ENCODE peak calls at places on chromosomes 6 and 20, in ten cellular contexts. Y, D, F, X, O, N, A, K, E and S are unnamed samples.

GRCh38 chr6:14031516-14031915 is 86.1 kb upstream of the CD83 start:
- DNase-seq in Y (no peak), D (no peak), F (no peak), X (no peak), O (peak; percentile 21), N (no peak), A (no peak), K (no peak), E (no peak), S (no peak)

GRCh38 chr6:9405369-9405768 is 970.0 kb upstream of the SLC35B3 start:
- DNase-seq in Y (no peak), D (no peak), F (peak; percentile 28), X (no peak), O (no peak), N (no peak), A (no peak), K (no peak), E (no peak), S (no peak)

GRCh38 chr6:25181923-25182322 is 97.3 kb upstream of the CARMIL1 start:
- DNase-seq in Y (no peak), D (no peak), F (no peak), X (no peak), O (no peak), N (no peak), A (no peak), K (no peak), E (no peak), S (no peak)

GRCh38 chr20:1443085-1443484 is 23.6 kb downstream of the NSFL1C start:
- DNase-seq in Y (no peak), D (no peak), F (no peak), X (no peak), O (no peak), N (no peak), A (no peak), K (no peak), E (no peak), S (no peak)

GRCh38 chr6:160347259-160348208 is 644 bp upstream of the SLC22A3 start:
- DNase-seq in Y (no peak), D (no peak), F (peak; percentile 60), X (no peak), O (no peak), N (peak; percentile 30), A (peak; percentile 48), K (no peak), E (no peak), S (peak; percentile 38)

GRCh38 chr6:52233975-52234823 is 10.1 kb downstream of the IL17F start:
- DNase-seq in Y (peak; percentile 18), D (no peak), F (peak; percentile 59), X (no peak), O (no peak), N (no peak), A (no peak), K (peak; percentile 6), E (no peak), S (no peak)

GRCh38 chr6:127464881-127465459 is 5.8 kb upstream of the KIAA0408 start:
- DNase-seq in Y (peak; percentile 44), D (peak; percentile 63), F (peak; percentile 58), X (no peak), O (peak; percentile 51), N (peak; percentile 70), A (no peak), K (peak; percentile 62), E (no peak), S (peak; percentile 63)

GRCh38 chr6:2448826-2449571 is 203.6 kb upstream of the GMDS start:
- DNase-seq in Y (peak; percentile 58), D (no peak), F (peak; percentile 75), X (no peak), O (no peak), N (no peak), A (no peak), K (peak; percentile 29), E (no peak), S (no peak)

GRCh38 chr20:44618318-44618731 is 33.2 kb downstream of the ADA start:
- DNase-seq in Y (no peak), D (no peak), F (no peak), X (peak; percentile 77), O (no peak), N (no peak), A (no peak), K (peak; percentile 32), E (no peak), S (no peak)

GRCh38 chr6:161435426-161436065 is 161.7 kb upstream of the AGPAT4 start:
- DNase-seq in Y (no peak), D (no peak), F (no peak), X (peak; percentile 7), O (no peak), N (no peak), A (no peak), K (no peak), E (no peak), S (no peak)

GRCh38 chr6:70131528-70131927 is 171.4 kb downstream of the COL9A1 start:
- DNase-seq in Y (no peak), D (no peak), F (no peak), X (no peak), O (no peak), N (no peak), A (no peak), K (no peak), E (no peak), S (no peak)

GRCh38 chr20:6173481-6173880 is 50.7 kb upstream of the FERMT1 start:
- DNase-seq in Y (no peak), D (no peak), F (no peak), X (no peak), O (no peak), N (no peak), A (no peak), K (no peak), E (no peak), S (no peak)

GRCh38 chr20:46715292-46715756 is 5.9 kb downstream of the SLC2A10 start:
- DNase-seq in Y (no peak), D (peak; percentile 85), F (peak; percentile 81), X (no peak), O (no peak), N (peak; percentile 68), A (no peak), K (peak; percentile 87), E (peak; percentile 94), S (peak; percentile 71)

GRCh38 chr6:35895560-35895959 is 25.3 kb downstream of the SRPK1 start:
- DNase-seq in Y (no peak), D (no peak), F (no peak), X (no peak), O (no peak), N (no peak), A (no peak), K (no peak), E (no peak), S (no peak)

GRCh38 chr20:60787264-60787663 is 464.8 kb upstream of the CDH4 start:
- DNase-seq in Y (no peak), D (no peak), F (no peak), X (no peak), O (no peak), N (no peak), A (no peak), K (no peak), E (no peak), S (no peak)
- TF ChIP-seq POLR2A in Y (no peak), D (no peak), F (no peak), X (no peak), O (no peak), N (no peak), A (no peak), K (no peak), E (no peak), S (no peak)

GRCh38 chr6:33663727-33664449 is 42.8 kb downstream of the ITPR3 start:
- DNase-seq in Y (no peak), D (no peak), F (no peak), X (no peak), O (no peak), N (no peak), A (peak; percentile 50), K (no peak), E (no peak), S (no peak)

GRCh38 chr6:33664506-33665057 is 43.5 kb downstream of the ITPR3 start:
- DNase-seq in Y (no peak), D (no peak), F (no peak), X (no peak), O (no peak), N (no peak), A (no peak), K (no peak), E (no peak), S (no peak)

GRCh38 chr6:33661118-33661838 is 40.2 kb downstream of the ITPR3 start:
- DNase-seq in Y (no peak), D (no peak), F (no peak), X (no peak), O (no peak), N (no peak), A (no peak), K (no peak), E (no peak), S (no peak)

GRCh38 chr6:33663028-33663427 is 41.9 kb downstream of the ITPR3 start:
- DNase-seq in Y (no peak), D (no peak), F (no peak), X (no peak), O (no peak), N (no peak), A (no peak), K (no peak), E (no peak), S (no peak)

DNA sequence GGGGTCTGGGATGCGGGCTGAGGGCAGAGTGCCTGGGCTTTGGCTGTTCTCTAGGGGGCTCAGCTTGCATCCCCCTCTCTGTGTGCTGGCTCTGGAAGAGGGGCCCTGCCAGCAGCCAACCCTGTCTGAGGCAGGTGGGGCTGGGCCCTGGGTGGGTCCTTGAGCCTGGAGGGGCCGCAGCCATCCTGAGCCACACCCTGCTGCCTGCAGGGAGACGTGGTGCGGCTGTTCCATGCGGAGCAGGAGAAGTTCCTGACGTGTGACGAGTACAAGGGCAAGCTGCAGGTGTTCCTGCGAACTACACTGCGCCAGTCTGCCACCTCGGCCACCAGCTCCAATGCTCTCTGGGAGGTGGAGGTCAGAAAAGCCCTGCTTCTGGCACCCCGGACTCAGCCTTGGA is 41.2 kb downstream of the ITPR3 start:
- DNase-seq in Y (no peak), D (no peak), F (no peak), X (peak; percentile 67), O (no peak), N (no peak), A (peak; percentile 62), K (no peak), E (no peak), S (no peak)
- TF ChIP-seq CTCF in Y (no peak), D (no peak), F (no peak), X (no peak), O (no peak), N (no peak), A (no peak), K (no peak), E (no peak), S (no peak)

DNA sequence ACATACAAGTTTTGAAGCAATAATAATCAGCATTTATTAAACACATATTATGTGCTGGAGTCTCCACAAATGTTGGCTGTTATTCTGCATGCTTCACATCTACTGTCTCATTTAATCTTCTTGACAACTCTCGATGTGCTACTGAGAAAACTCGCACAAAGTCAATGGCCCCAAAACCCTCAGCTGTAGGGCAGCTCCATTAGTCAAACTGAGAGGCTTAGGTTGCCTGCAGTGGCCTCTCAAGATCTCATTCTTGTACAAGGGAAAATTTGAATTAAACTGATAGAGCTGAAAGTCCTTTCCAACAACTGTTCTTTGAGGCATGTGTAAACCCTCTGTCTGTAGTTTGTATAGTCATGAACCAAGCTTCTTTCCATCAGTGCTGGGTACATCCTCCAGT is 49.8 kb downstream of the MBOAT1 start:
- DNase-seq in Y (no peak), D (no peak), F (no peak), X (no peak), O (no peak), N (no peak), A (no peak), K (no peak), E (no peak), S (no peak)
- TF ChIP-seq POLR2A in Y (no peak), D (no peak), F (no peak), X (no peak), O (no peak), N (no peak), A (no peak), K (no peak), E (no peak), S (no peak)

GRCh38 chr6:38720295-38720694 is 5.2 kb downstream of the DNAH8 start:
- DNase-seq in Y (no peak), D (no peak), F (peak; percentile 10), X (no peak), O (no peak), N (no peak), A (no peak), K (no peak), E (no peak), S (no peak)
- TF ChIP-seq CTCF in Y (no peak), D (no peak), F (no peak), X (no peak), O (no peak), N (no peak), A (no peak), K (peak; percentile 7), E (no peak), S (peak; percentile 5)